ENCODE peak calls at places on chromosomes 6 and 20, in eight cellular contexts. J is adrenal gland; I is iPS DF 6.9; Q is CD8-positive, alpha-beta T cell; Z is transverse colon; W is hepatocyte; X is left ventricle myocardium inferior; F is colonic mucosa. T is an unnamed sample. For H3K36me3 and H3K27me3, the result is how much of the 10 kb centered on the place peaks cover.

GRCh38 chr6:47094351-47094925 is 52.3 kb upstream of the ADGRF1 start:
- DNase-seq in J (no peak), I (no peak), Q (no peak), Z (peak), W (peak), X (no peak), F (peak), T (peak)

GRCh38 chr6:156816505-156816904 is 39.3 kb downstream of the ARID1B start:
- DNase-seq in J (no peak), I (no peak), Q (no peak), Z (peak), W (peak), X (no peak), F (no peak), T (peak)

GRCh38 chr6:153087436-153087835 is 43.6 kb downstream of the RGS17 start:
- DNase-seq in J (no peak), I (no peak), Q (no peak), Z (no peak), W (no peak), X (no peak), F (no peak), T (no peak)

GRCh38 chr6:20542927-20543602 is 8.8 kb downstream of the CDKAL1 start:
- DNase-seq in J (no peak), I (no peak), Q (no peak), Z (no peak), W (no peak), X (no peak), F (no peak), T (no peak)

GRCh38 chr6:47007657-47008396 is 34.3 kb downstream of the ADGRF1 start:
- DNase-seq in J (no peak), I (no peak), Q (no peak), Z (no peak), W (no peak), X (no peak), F (no peak), T (no peak)

GRCh38 chr6:11732036-11732545 is 46.5 kb downstream of the ADTRP start:
- DNase-seq in J (peak), I (no peak), Q (no peak), Z (peak), W (no peak), X (peak), F (no peak), T (no peak)

GRCh38 chr20:34318609-34319443 is 15.7 kb upstream of the AHCY start:
- DNase-seq in J (no peak), I (no peak), Q (no peak), Z (no peak), W (no peak), X (no peak), F (no peak), T (peak)

GRCh38 chr6:69231983-69232382 is 564.8 kb downstream of the LMBRD1 start:
- DNase-seq in J (no peak), I (no peak), Q (no peak), Z (no peak), W (no peak), X (no peak), F (no peak), T (no peak)

GRCh38 chr6:19795211-19795610 is 42.0 kb upstream of the ID4 start:
- DNase-seq in J (no peak), I (no peak), Q (no peak), Z (no peak), W (no peak), X (no peak), F (no peak), T (no peak)

GRCh38 chr6:170067923-170068360 is 222.9 kb downstream of the DLL1 start:
- DNase-seq in J (no peak), I (no peak), Q (no peak), Z (peak), W (no peak), X (no peak), F (no peak), T (no peak)

GRCh38 chr6:148629197-148629909 is 117.5 kb upstream of the UST start:
- DNase-seq in J (no peak), I (no peak), Q (no peak), Z (no peak), W (no peak), X (no peak), F (no peak), T (no peak)

GRCh38 chr6:72824833-72825232 is 203.0 kb downstream of the KCNQ5 start:
- DNase-seq in J (no peak), I (no peak), Q (no peak), Z (no peak), W (no peak), X (no peak), F (no peak), T (no peak)

GRCh38 chr6:5053038-5053437 is 32.1 kb upstream of the PPP1R3G start:
- DNase-seq in J (no peak), I (no peak), Q (no peak), Z (no peak), W (no peak), X (no peak), F (no peak), T (no peak)

GRCh38 chr6:163405412-163406309 is 8.9 kb upstream of the QKI start:
- DNase-seq in J (peak), I (no peak), Q (no peak), Z (peak), W (peak), X (peak), F (peak), T (no peak)

GRCh38 chr20:49276895-49277785 is 717 bp downstream of the ZNFX1 start:
- DNase-seq in J (peak), I (no peak), Q (peak), Z (peak), W (peak), X (peak), F (peak), T (no peak)
- H3K36me3 ChIP-seq in J (under half), I (under half), Q (under half), Z (under half), W (under half), X (half or more), F (under half), T (under half)

DNA sequence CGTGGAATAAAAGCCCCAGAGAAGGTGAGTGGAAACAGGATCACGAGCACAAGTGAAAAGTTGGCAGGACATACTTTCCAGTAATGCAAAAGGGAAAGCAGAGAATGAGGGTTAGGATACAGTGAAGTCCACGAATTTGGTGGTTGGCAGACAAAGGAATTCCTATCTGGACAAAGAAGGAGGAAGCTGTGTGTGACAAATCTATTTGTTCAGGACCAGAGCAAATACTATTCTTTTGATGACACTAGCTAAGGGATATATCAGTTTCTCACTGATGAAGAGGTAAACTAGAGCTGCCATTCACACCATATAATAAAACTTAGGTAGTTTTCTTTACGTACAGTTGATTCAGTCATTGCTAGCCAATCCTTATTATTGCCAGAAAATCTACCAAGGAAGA is 156.8 kb upstream of the GRIK2 start:
- DNase-seq in J (no peak), I (no peak), Q (no peak), Z (no peak), W (no peak), X (no peak), F (no peak), T (no peak)
- H3K4me3 ChIP-seq in J (no peak), I (no peak), Q (no peak), Z (no peak), W (no peak), X (no peak), F (no peak), T (no peak)

DNA sequence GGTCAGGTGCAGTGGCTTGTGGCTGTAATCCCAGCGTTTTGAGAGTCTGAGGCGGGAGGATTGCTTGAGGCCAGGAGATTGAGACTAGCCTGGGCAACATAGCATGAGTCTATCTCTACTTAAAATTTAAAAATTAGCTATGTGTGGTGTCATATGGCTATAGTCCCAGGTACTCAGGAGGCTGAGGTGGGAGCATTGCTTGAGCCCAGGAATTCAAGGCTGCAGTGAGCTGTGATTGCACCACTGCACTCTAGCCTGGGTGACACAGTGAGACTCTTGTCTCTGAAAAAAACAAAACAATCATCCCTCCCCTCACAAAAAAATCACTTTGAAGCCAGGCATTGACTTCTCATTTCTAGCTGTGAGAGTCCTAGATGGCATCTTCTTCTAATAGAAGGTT is 32.1 kb downstream of the AIG1 start:
- DNase-seq in J (no peak), I (no peak), Q (no peak), Z (no peak), W (no peak), X (no peak), F (no peak), T (no peak)
- H3K27me3 ChIP-seq in J (under half), I (under half), Q (under half), Z (under half), W (under half), X (under half), F (under half), T (under half)

GRCh38 chr20:62896526-62896925 is 29.8 kb downstream of the DIDO1 start:
- DNase-seq in J (no peak), I (no peak), Q (no peak), Z (no peak), W (no peak), X (peak), F (no peak), T (no peak)
- H3K36me3 ChIP-seq in J (under half), I (under half), Q (under half), Z (under half), W (under half), X (half or more), F (under half), T (under half)

DNA sequence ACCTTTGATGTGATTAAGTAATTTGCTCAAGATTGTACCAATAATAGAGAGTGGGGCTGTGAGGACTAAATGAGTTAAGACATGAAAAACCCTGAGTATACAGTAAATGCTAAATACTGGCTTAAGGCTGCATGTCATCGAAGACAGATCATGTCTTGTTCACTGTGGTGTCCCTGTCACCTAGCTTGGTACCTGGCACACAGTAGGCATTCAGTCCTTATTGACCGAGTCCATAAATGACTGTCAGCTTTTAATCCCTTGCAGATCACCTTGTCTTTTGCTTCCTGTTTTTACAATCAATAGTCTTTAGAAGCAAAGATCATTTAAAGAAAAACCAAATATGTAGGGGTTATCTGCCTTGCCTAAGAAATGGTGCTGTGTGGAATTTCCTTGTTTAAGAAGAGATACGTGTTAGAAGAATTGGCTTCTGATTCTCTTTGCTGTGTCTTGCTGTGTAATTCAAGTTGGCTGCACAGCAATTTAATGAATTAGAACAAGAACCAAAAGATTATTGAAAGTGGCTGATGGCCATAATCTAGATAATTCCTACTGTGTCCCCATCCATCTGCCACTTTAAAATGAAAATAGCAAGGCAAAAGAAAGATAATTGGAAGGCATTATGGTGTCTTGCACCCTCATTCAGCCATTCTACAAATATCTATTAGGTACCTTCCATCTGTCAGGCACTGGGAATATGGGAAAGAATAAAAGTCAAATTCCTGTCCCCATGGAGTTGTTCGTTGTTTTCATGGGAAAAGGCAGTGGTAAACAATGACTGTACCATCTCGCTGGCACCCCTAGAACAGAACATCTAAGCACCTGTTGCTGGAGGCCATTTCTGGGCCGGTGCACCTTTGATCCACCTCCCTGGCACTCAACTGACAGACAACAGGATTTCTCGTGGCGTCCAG is 12.4 kb upstream of the MAPK13 start:
- DNase-seq in J (no peak), I (no peak), Q (no peak), Z (no peak), W (no peak), X (no peak), F (no peak), T (no peak)
- H3K4me3 ChIP-seq in J (no peak), I (no peak), Q (no peak), Z (no peak), W (no peak), X (no peak), F (no peak), T (no peak)

DNA sequence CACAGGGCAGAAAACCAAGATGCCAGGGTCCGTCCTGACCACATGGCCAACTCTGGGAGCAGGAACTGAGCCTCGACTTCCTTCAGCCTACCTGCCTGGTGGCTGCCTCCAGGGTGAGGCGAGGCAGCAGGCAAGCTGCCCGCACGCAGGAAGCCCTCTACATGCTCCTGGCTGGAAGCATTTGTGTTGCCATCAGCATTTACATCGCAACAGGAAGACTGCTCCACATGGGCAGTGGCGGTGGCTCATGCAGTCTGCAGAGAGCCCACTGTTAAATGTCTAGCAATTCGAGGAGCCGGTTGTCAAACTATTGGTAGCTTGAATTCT is 233.8 kb downstream of the SYNDIG1 start:
- DNase-seq in J (no peak), I (no peak), Q (no peak), Z (no peak), W (no peak), X (no peak), F (no peak), T (no peak)
- H3K27me3 ChIP-seq in J (under half), I (under half), Q (under half), Z (under half), W (under half), X (under half), F (under half), T (under half)

T was measured in small intestine.